ENCODE peak calls at places on chromosome 6, in ten cellular contexts. One of them, this sample, is unnamed.

GRCh38 chr6:20806669-20807068 is 272.4 kb downstream of the CDKAL1 start:
- DNase-seq in ecto neural progenitor cell: no peak
- DNase-seq in T-helper 1 cell: no peak
- DNase-seq in endodermal cell: no peak
- DNase-seq in AG04450: no peak
- DNase-seq in left cardiac atrium: no peak
- DNase-seq in GM13976: no peak
- DNase-seq in right atrium auricular region: no peak
- DNase-seq in astrocyte of the spinal cord: no peak
- DNase-seq in activated gamma-delta T cell treated with Interleukin-2 at 50 U/mL for 16 hours: no peak
- DNase-seq in this sample: no peak

GRCh38 chr6:100458841-100459154 is 5.9 kb downstream of the SIM1 start:
- DNase-seq in left cardiac atrium: no peak
- DNase-seq in ecto neural progenitor cell: no peak
- DNase-seq in activated gamma-delta T cell treated with Interleukin-2 at 50 U/mL for 16 hours: no peak
- DNase-seq in AG04450: no peak
- DNase-seq in astrocyte of the spinal cord: no peak
- DNase-seq in right atrium auricular region: no peak
- DNase-seq in T-helper 1 cell: no peak
- DNase-seq in endodermal cell: no peak
- DNase-seq in GM13976: no peak
- DNase-seq in this sample: no peak

GRCh38 chr6:116084284-116084683 is 16.4 kb upstream of the NT5DC1 start:
- DNase-seq in astrocyte of the spinal cord: no peak
- DNase-seq in GM13976: no peak
- DNase-seq in left cardiac atrium: no peak
- DNase-seq in endodermal cell: no peak
- DNase-seq in T-helper 1 cell: no peak
- DNase-seq in AG04450: no peak
- DNase-seq in activated gamma-delta T cell treated with Interleukin-2 at 50 U/mL for 16 hours: no peak
- DNase-seq in ecto neural progenitor cell: no peak
- DNase-seq in right atrium auricular region: no peak
- DNase-seq in this sample: no peak

GRCh38 chr6:53979468-53980067 is 131.7 kb upstream of the MLIP start:
- DNase-seq in GM13976: peak; percentile 30
- DNase-seq in activated gamma-delta T cell treated with Interleukin-2 at 50 U/mL for 16 hours: no peak
- DNase-seq in endodermal cell: no peak
- DNase-seq in ecto neural progenitor cell: no peak
- DNase-seq in right atrium auricular region: no peak
- DNase-seq in astrocyte of the spinal cord: peak; percentile 62
- DNase-seq in left cardiac atrium: no peak
- DNase-seq in T-helper 1 cell: peak; percentile 7
- DNase-seq in AG04450: no peak
- DNase-seq in this sample: peak; percentile 60

GRCh38 chr6:142544199-142544838 is 242.5 kb downstream of the ADGRG6 start:
- DNase-seq in GM13976: no peak
- DNase-seq in activated gamma-delta T cell treated with Interleukin-2 at 50 U/mL for 16 hours: no peak
- DNase-seq in ecto neural progenitor cell: no peak
- DNase-seq in endodermal cell: no peak
- DNase-seq in right atrium auricular region: no peak
- DNase-seq in T-helper 1 cell: peak; percentile 11
- DNase-seq in AG04450: no peak
- DNase-seq in left cardiac atrium: no peak
- DNase-seq in astrocyte of the spinal cord: no peak
- DNase-seq in this sample: no peak

GRCh38 chr6:158634695-158635426 is 9.7 kb downstream of the DYNLT1 start:
- DNase-seq in right atrium auricular region: no peak
- DNase-seq in activated gamma-delta T cell treated with Interleukin-2 at 50 U/mL for 16 hours: no peak
- DNase-seq in ecto neural progenitor cell: no peak
- DNase-seq in GM13976: no peak
- DNase-seq in endodermal cell: no peak
- DNase-seq in astrocyte of the spinal cord: no peak
- DNase-seq in left cardiac atrium: no peak
- DNase-seq in AG04450: no peak
- DNase-seq in T-helper 1 cell: no peak
- DNase-seq in this sample: no peak

GRCh38 chr6:158737082-158737709 is 82.0 kb downstream of the EZR start:
- DNase-seq in left cardiac atrium: no peak
- DNase-seq in GM13976: no peak
- DNase-seq in endodermal cell: no peak
- DNase-seq in ecto neural progenitor cell: no peak
- DNase-seq in T-helper 1 cell: no peak
- DNase-seq in activated gamma-delta T cell treated with Interleukin-2 at 50 U/mL for 16 hours: no peak
- DNase-seq in right atrium auricular region: no peak
- DNase-seq in astrocyte of the spinal cord: no peak
- DNase-seq in AG04450: no peak
- DNase-seq in this sample: no peak

GRCh38 chr6:85360794-85361642 is 88.9 kb upstream of the NT5E start:
- DNase-seq in left cardiac atrium: no peak
- DNase-seq in T-helper 1 cell: no peak
- DNase-seq in ecto neural progenitor cell: no peak
- DNase-seq in right atrium auricular region: no peak
- DNase-seq in activated gamma-delta T cell treated with Interleukin-2 at 50 U/mL for 16 hours: no peak
- DNase-seq in astrocyte of the spinal cord: peak; percentile 94
- DNase-seq in AG04450: peak; percentile 90
- DNase-seq in endodermal cell: no peak
- DNase-seq in GM13976: no peak
- DNase-seq in this sample: peak; percentile 99

GRCh38 chr6:1381397-1382330 is 7.7 kb upstream of the FOXF2 start:
- DNase-seq in AG04450: no peak
- DNase-seq in astrocyte of the spinal cord: no peak
- DNase-seq in left cardiac atrium: peak; percentile 50
- DNase-seq in activated gamma-delta T cell treated with Interleukin-2 at 50 U/mL for 16 hours: peak; percentile 29
- DNase-seq in right atrium auricular region: peak; percentile 57
- DNase-seq in GM13976: peak; percentile 83
- DNase-seq in endodermal cell: peak; percentile 92
- DNase-seq in ecto neural progenitor cell: peak; percentile 86
- DNase-seq in T-helper 1 cell: peak; percentile 35
- DNase-seq in this sample: no peak

GRCh38 chr6:63904844-63905243 is 269.2 kb downstream of the PHF3 start:
- DNase-seq in GM13976: no peak
- DNase-seq in astrocyte of the spinal cord: peak; percentile 85
- DNase-seq in AG04450: no peak
- DNase-seq in endodermal cell: no peak
- DNase-seq in T-helper 1 cell: peak; percentile 0
- DNase-seq in ecto neural progenitor cell: no peak
- DNase-seq in right atrium auricular region: no peak
- DNase-seq in activated gamma-delta T cell treated with Interleukin-2 at 50 U/mL for 16 hours: no peak
- DNase-seq in left cardiac atrium: no peak
- DNase-seq in this sample: peak; percentile 87

GRCh38 chr6:130810307-130811030 is 16.7 kb upstream of the SMLR1 start:
- DNase-seq in activated gamma-delta T cell treated with Interleukin-2 at 50 U/mL for 16 hours: no peak
- DNase-seq in ecto neural progenitor cell: no peak
- DNase-seq in T-helper 1 cell: no peak
- DNase-seq in AG04450: peak; percentile 6
- DNase-seq in left cardiac atrium: no peak
- DNase-seq in endodermal cell: no peak
- DNase-seq in astrocyte of the spinal cord: peak; percentile 3
- DNase-seq in right atrium auricular region: no peak
- DNase-seq in GM13976: no peak
- DNase-seq in this sample: no peak

GRCh38 chr6:133187657-133188453 is 53.3 kb upstream of the EYA4 start:
- DNase-seq in AG04450: no peak
- DNase-seq in astrocyte of the spinal cord: peak; percentile 71
- DNase-seq in endodermal cell: no peak
- DNase-seq in T-helper 1 cell: no peak
- DNase-seq in ecto neural progenitor cell: no peak
- DNase-seq in activated gamma-delta T cell treated with Interleukin-2 at 50 U/mL for 16 hours: no peak
- DNase-seq in left cardiac atrium: no peak
- DNase-seq in right atrium auricular region: no peak
- DNase-seq in GM13976: no peak
- DNase-seq in this sample: peak; percentile 15

GRCh38 chr6:69581576-69581975 is 215.2 kb downstream of the LMBRD1 start:
- DNase-seq in endodermal cell: no peak
- DNase-seq in activated gamma-delta T cell treated with Interleukin-2 at 50 U/mL for 16 hours: no peak
- DNase-seq in ecto neural progenitor cell: no peak
- DNase-seq in AG04450: no peak
- DNase-seq in astrocyte of the spinal cord: no peak
- DNase-seq in left cardiac atrium: no peak
- DNase-seq in GM13976: no peak
- DNase-seq in T-helper 1 cell: no peak
- DNase-seq in right atrium auricular region: no peak
- DNase-seq in this sample: no peak

GRCh38 chr6:157017861-157018260 is 240.7 kb downstream of the ARID1B start:
- DNase-seq in GM13976: no peak
- DNase-seq in endodermal cell: no peak
- DNase-seq in activated gamma-delta T cell treated with Interleukin-2 at 50 U/mL for 16 hours: no peak
- DNase-seq in T-helper 1 cell: no peak
- DNase-seq in astrocyte of the spinal cord: no peak
- DNase-seq in AG04450: no peak
- DNase-seq in right atrium auricular region: no peak
- DNase-seq in left cardiac atrium: no peak
- DNase-seq in ecto neural progenitor cell: no peak
- DNase-seq in this sample: peak; percentile 65

GRCh38 chr6:152598858-152599537 is 38.2 kb downstream of the SYNE1 start:
- DNase-seq in ecto neural progenitor cell: no peak
- DNase-seq in endodermal cell: no peak
- DNase-seq in GM13976: no peak
- DNase-seq in AG04450: no peak
- DNase-seq in right atrium auricular region: no peak
- DNase-seq in activated gamma-delta T cell treated with Interleukin-2 at 50 U/mL for 16 hours: no peak
- DNase-seq in astrocyte of the spinal cord: no peak
- DNase-seq in left cardiac atrium: peak; percentile 45
- DNase-seq in T-helper 1 cell: no peak
- DNase-seq in this sample: no peak

GRCh38 chr6:14010275-14010674 is 85.5 kb downstream of the RNF182 start:
- DNase-seq in left cardiac atrium: no peak
- DNase-seq in activated gamma-delta T cell treated with Interleukin-2 at 50 U/mL for 16 hours: no peak
- DNase-seq in right atrium auricular region: no peak
- DNase-seq in endodermal cell: no peak
- DNase-seq in GM13976: no peak
- DNase-seq in T-helper 1 cell: no peak
- DNase-seq in AG04450: no peak
- DNase-seq in ecto neural progenitor cell: no peak
- DNase-seq in astrocyte of the spinal cord: no peak
- DNase-seq in this sample: no peak

GRCh38 chr6:33206864-33207568 is 1.3 kb upstream of the RING1 start:
- DNase-seq in GM13976: no peak
- DNase-seq in AG04450: no peak
- DNase-seq in right atrium auricular region: no peak
- DNase-seq in activated gamma-delta T cell treated with Interleukin-2 at 50 U/mL for 16 hours: peak; percentile 4
- DNase-seq in T-helper 1 cell: no peak
- DNase-seq in endodermal cell: peak; percentile 67
- DNase-seq in ecto neural progenitor cell: peak; percentile 94
- DNase-seq in left cardiac atrium: peak; percentile 39
- DNase-seq in astrocyte of the spinal cord: peak; percentile 34
- DNase-seq in this sample: peak; percentile 70

GRCh38 chr6:134374486-134374885 is 56.6 kb upstream of the SGK1 start:
- DNase-seq in T-helper 1 cell: no peak
- DNase-seq in AG04450: no peak
- DNase-seq in GM13976: no peak
- DNase-seq in activated gamma-delta T cell treated with Interleukin-2 at 50 U/mL for 16 hours: no peak
- DNase-seq in right atrium auricular region: no peak
- DNase-seq in ecto neural progenitor cell: no peak
- DNase-seq in left cardiac atrium: peak; percentile 55
- DNase-seq in astrocyte of the spinal cord: peak; percentile 77
- DNase-seq in endodermal cell: no peak
- DNase-seq in this sample: no peak

GRCh38 chr6:112362827-112363565 is 15.9 kb downstream of the RFPL4B start:
- DNase-seq in GM13976: no peak
- DNase-seq in activated gamma-delta T cell treated with Interleukin-2 at 50 U/mL for 16 hours: no peak
- DNase-seq in ecto neural progenitor cell: no peak
- DNase-seq in left cardiac atrium: no peak
- DNase-seq in AG04450: no peak
- DNase-seq in endodermal cell: no peak
- DNase-seq in T-helper 1 cell: no peak
- DNase-seq in astrocyte of the spinal cord: no peak
- DNase-seq in right atrium auricular region: no peak
- DNase-seq in this sample: peak; percentile 15

GRCh38 chr6:167747152-167747427 is 79.6 kb upstream of the AFDN start:
- DNase-seq in ecto neural progenitor cell: no peak
- DNase-seq in activated gamma-delta T cell treated with Interleukin-2 at 50 U/mL for 16 hours: no peak
- DNase-seq in left cardiac atrium: no peak
- DNase-seq in astrocyte of the spinal cord: no peak
- DNase-seq in GM13976: no peak
- DNase-seq in endodermal cell: peak; percentile 49
- DNase-seq in T-helper 1 cell: no peak
- DNase-seq in right atrium auricular region: no peak
- DNase-seq in AG04450: no peak
- DNase-seq in this sample: no peak

GRCh38 chr6:170085475-170086401 is 205.1 kb downstream of the DLL1 start:
- DNase-seq in AG04450: no peak
- DNase-seq in ecto neural progenitor cell: peak; percentile 39
- DNase-seq in GM13976: no peak
- DNase-seq in endodermal cell: peak; percentile 38
- DNase-seq in right atrium auricular region: peak; percentile 48
- DNase-seq in activated gamma-delta T cell treated with Interleukin-2 at 50 U/mL for 16 hours: peak; percentile 1
- DNase-seq in astrocyte of the spinal cord: no peak
- DNase-seq in T-helper 1 cell: no peak
- DNase-seq in left cardiac atrium: peak; percentile 4
- DNase-seq in this sample: no peak

GRCh38 chr6:56986611-56987010 is 31.7 kb downstream of the BEND6 start:
- DNase-seq in ecto neural progenitor cell: no peak
- DNase-seq in AG04450: no peak
- DNase-seq in activated gamma-delta T cell treated with Interleukin-2 at 50 U/mL for 16 hours: no peak
- DNase-seq in GM13976: no peak
- DNase-seq in left cardiac atrium: no peak
- DNase-seq in T-helper 1 cell: no peak
- DNase-seq in astrocyte of the spinal cord: no peak
- DNase-seq in right atrium auricular region: no peak
- DNase-seq in endodermal cell: no peak
- DNase-seq in this sample: no peak

GRCh38 chr6:145118224-145118623 is 617.1 kb downstream of the EPM2A start:
- DNase-seq in right atrium auricular region: no peak
- DNase-seq in activated gamma-delta T cell treated with Interleukin-2 at 50 U/mL for 16 hours: no peak
- DNase-seq in left cardiac atrium: no peak
- DNase-seq in astrocyte of the spinal cord: no peak
- DNase-seq in AG04450: no peak
- DNase-seq in ecto neural progenitor cell: no peak
- DNase-seq in endodermal cell: no peak
- DNase-seq in T-helper 1 cell: no peak
- DNase-seq in GM13976: no peak
- DNase-seq in this sample: no peak

GRCh38 chr6:80161438-80161837 is 55.0 kb downstream of the BCKDHB start:
- DNase-seq in activated gamma-delta T cell treated with Interleukin-2 at 50 U/mL for 16 hours: no peak
- DNase-seq in left cardiac atrium: no peak
- DNase-seq in T-helper 1 cell: no peak
- DNase-seq in endodermal cell: peak; percentile 62
- DNase-seq in right atrium auricular region: no peak
- DNase-seq in AG04450: no peak
- DNase-seq in astrocyte of the spinal cord: no peak
- DNase-seq in ecto neural progenitor cell: peak; percentile 48
- DNase-seq in GM13976: no peak
- DNase-seq in this sample: no peak

GRCh38 chr6:151179321-151179720 is 60.4 kb upstream of the AKAP12 start:
- DNase-seq in endodermal cell: no peak
- DNase-seq in T-helper 1 cell: no peak
- DNase-seq in activated gamma-delta T cell treated with Interleukin-2 at 50 U/mL for 16 hours: no peak
- DNase-seq in right atrium auricular region: no peak
- DNase-seq in GM13976: no peak
- DNase-seq in ecto neural progenitor cell: no peak
- DNase-seq in left cardiac atrium: no peak
- DNase-seq in astrocyte of the spinal cord: peak; percentile 85
- DNase-seq in AG04450: peak; percentile 20
- DNase-seq in this sample: peak; percentile 38

GRCh38 chr6:90362273-90362672 is 65.6 kb upstream of the BACH2 start:
- DNase-seq in ecto neural progenitor cell: no peak
- DNase-seq in endodermal cell: no peak
- DNase-seq in GM13976: no peak
- DNase-seq in T-helper 1 cell: no peak
- DNase-seq in astrocyte of the spinal cord: peak; percentile 78
- DNase-seq in right atrium auricular region: peak; percentile 69
- DNase-seq in AG04450: peak; percentile 30
- DNase-seq in activated gamma-delta T cell treated with Interleukin-2 at 50 U/mL for 16 hours: no peak
- DNase-seq in left cardiac atrium: peak; percentile 28
- DNase-seq in this sample: peak; percentile 58

GRCh38 chr6:68160348-68160747 is 474.7 kb upstream of the ADGRB3 start:
- DNase-seq in endodermal cell: no peak
- DNase-seq in ecto neural progenitor cell: no peak
- DNase-seq in right atrium auricular region: no peak
- DNase-seq in AG04450: no peak
- DNase-seq in left cardiac atrium: no peak
- DNase-seq in GM13976: no peak
- DNase-seq in astrocyte of the spinal cord: no peak
- DNase-seq in activated gamma-delta T cell treated with Interleukin-2 at 50 U/mL for 16 hours: no peak
- DNase-seq in T-helper 1 cell: no peak
- DNase-seq in this sample: no peak

GRCh38 chr6:138970856-138971425 is 17.1 kb downstream of the REPS1 start:
- DNase-seq in ecto neural progenitor cell: no peak
- DNase-seq in GM13976: no peak
- DNase-seq in left cardiac atrium: peak; percentile 44
- DNase-seq in AG04450: peak; percentile 61
- DNase-seq in right atrium auricular region: peak; percentile 68
- DNase-seq in activated gamma-delta T cell treated with Interleukin-2 at 50 U/mL for 16 hours: peak; percentile 12
- DNase-seq in astrocyte of the spinal cord: peak; percentile 88
- DNase-seq in T-helper 1 cell: peak; percentile 49
- DNase-seq in endodermal cell: no peak
- DNase-seq in this sample: peak; percentile 98